ENCODE peak calls at places on chromosomes 12 and 14, in four cellular contexts. K is HEK293T, T is HepG2, X is K562. D is an unnamed sample.

GRCh38 chr12:113214938-113215400 is 6.3 kb upstream of the TPCN1 start:
- DNase-seq in K (no peak), T (peak), X (no peak), D (no peak)

GRCh38 chr12:30019386-30020140 is 235.8 kb upstream of the TMTC1 start:
- DNase-seq in K (no peak), T (no peak), X (no peak), D (no peak)

GRCh38 chr12:47767197-47767724 is 5.8 kb upstream of the SLC48A1 start:
- DNase-seq in K (peak), T (peak), X (peak), D (peak)

GRCh38 chr12:46675736-46676135 is 150.1 kb downstream of the SLC38A4 start:
- DNase-seq in T (peak), X (peak), K (peak), D (peak)

GRCh38 chr14:99062216-99062615 is 209.8 kb downstream of the BCL11B start:
- DNase-seq in X (no peak), T (no peak), K (no peak), D (no peak)

GRCh38 chr14:23559010-23559920 is 3.2 kb downstream of the THTPA start:
- DNase-seq in T (peak), K (peak), X (peak), D (peak)

GRCh38 chr12:118436002-118436724 is 59.8 kb downstream of the SUDS3 start:
- DNase-seq in X (peak), T (no peak), K (no peak), D (peak)

GRCh38 chr14:98189521-98189920 is 1082.5 kb downstream of the BCL11B start:
- DNase-seq in T (no peak), K (no peak), X (no peak), D (no peak)

GRCh38 chr14:70741482-70741881 is 67.8 kb downstream of the MAP3K9 start:
- DNase-seq in K (no peak), T (no peak), X (no peak), D (no peak)

GRCh38 chr14:44369401-44370123 is 137.5 kb downstream of the FSCB start:
- DNase-seq in T (no peak), X (no peak), K (no peak), D (no peak)

GRCh38 chr12:92593734-92594402 is 108.9 kb upstream of the PLEKHG7 start:
- DNase-seq in T (peak), K (no peak), X (no peak), D (no peak)

DNA sequence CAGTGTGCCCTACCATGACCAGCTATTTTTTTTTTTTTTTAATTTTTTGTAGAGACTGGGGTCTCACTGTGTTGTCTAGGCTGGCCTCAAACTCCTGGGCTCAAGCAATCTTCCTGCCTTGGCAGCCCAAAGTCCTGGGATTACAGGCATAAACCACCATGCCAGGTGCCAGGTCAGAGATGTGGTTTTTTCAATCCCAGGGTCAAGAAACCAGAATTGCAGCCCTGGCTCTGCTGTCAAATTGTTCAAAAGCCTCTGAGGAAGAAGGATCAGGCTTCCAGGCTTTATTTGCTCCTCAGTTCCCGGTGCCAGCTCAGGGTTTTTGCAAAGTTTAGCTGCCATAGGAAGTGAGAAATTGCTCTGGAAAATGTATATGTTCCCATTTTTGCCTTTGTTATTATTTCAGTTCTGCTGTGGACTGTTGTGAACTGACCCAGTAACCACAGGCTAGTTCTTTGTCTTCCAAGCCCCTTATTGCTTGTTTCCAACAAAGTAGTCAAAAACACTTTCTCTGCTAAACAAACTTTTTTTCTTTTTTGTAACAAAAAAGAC is 28.7 kb downstream of the WNT5B start:
- DNase-seq in K (no peak), X (no peak), T (no peak), D (no peak)
- TF ChIP-seq ELF4 in K (no peak), X (no peak), T (no peak), D (no peak)

GRCh38 chr14:59688224-59689170 is 111.9 kb upstream of the CCDC175 start:
- DNase-seq in K (peak), X (peak), T (peak), D (peak)
- TF ChIP-seq ELF4 in K (no peak), X (no peak), T (no peak), D (no peak)

DNA sequence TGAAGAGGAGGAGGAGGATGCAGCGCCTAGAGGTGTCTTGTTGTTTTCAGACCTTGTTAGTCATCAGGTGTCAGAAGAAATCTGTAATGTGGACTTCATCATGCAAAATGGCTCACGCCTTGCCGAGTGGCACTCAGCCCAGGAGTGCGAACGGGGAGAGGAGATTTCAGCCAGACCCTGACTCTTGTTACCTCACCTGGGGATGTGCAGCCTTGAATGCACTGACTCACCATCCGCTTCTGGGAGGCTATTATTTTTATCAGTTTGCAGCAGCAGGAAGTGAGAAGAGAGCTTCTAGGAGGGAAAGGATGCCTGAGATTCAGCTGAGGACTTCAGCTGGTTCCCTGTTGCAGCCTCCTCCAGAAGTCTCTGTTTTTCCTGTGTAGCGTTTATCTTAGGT is 48.1 kb upstream of the PLXNC1 start:
- DNase-seq in T (no peak), K (no peak), X (peak), D (no peak)
- TF ChIP-seq ELF4 in T (no peak), K (no peak), X (no peak), D (no peak)

GRCh38 chr14:92603309-92604257 is 90.0 kb downstream of the RIN3 start:
- DNase-seq in T (no peak), K (no peak), X (no peak), D (no peak)
- TF ChIP-seq ELF4 in T (no peak), K (no peak), X (no peak), D (no peak)

GRCh38 chr14:90294872-90295271 is 36.9 kb downstream of the NRDE2 start:
- DNase-seq in X (no peak), K (no peak), T (no peak), D (no peak)
- TF ChIP-seq ELF4 in X (no peak), K (no peak), T (no peak), D (no peak)

GRCh38 chr12:1272132-1272531 is 281.1 kb downstream of the ERC1 start:
- DNase-seq in K (no peak), X (no peak), T (no peak), D (no peak)
- TF ChIP-seq ELF4 in K (no peak), X (no peak), T (no peak), D (no peak)

DNA sequence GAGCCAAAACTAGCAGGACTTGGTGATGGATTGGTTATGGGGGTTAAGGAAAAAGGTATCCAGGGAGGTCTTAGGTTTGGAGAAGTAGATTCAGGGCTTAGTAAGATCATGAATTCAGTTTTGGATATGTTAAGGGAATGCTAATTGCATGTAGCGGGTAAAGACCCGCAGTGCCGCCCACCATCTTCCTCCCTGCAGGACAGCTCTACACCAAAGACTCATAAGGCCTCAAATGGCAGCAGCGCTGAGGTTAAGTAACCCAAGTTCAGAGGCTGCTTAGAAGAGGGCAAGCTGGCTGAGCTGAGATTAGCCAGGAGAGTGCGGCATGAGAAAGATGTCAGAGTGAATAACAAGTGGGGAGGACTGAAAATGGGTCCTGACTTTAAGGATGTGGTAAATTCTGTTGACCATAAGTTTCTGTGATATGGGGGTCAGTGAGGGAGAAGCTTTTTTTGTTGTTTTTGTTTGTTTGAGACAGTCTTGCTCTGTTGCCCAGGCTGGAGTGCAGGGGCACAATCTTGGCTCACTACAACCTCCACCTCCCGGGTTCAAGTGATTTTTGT is 26.2 kb downstream of the RAD9B start:
- DNase-seq in T (no peak), X (no peak), K (no peak), D (no peak)
- TF ChIP-seq ELF4 in T (no peak), X (no peak), K (no peak), D (no peak)

DNA sequence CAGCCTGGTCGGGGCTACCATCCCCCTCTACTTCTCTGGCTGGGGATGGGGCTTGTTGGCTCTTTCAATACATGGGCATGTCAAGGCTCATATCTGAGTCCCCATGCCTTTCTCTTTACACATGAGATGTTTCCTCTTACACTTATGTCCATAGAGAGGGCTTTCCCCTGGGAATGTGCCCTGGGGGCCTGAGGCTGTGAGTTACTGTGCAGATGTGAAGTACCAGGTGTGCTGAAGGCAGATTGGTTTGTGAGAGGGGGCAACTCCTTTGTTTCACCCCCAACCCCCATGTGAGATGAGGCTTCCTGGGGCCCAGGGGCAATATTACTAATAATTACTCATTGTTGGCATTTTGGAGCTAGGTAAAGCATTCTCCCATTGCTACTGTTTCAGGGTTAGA is 32.8 kb downstream of the NRXN3 start:
- DNase-seq in T (no peak), X (no peak), K (no peak), D (no peak)
- TF ChIP-seq ELF4 in T (no peak), X (no peak), K (no peak), D (no peak)